ENCODE peak calls at places on chromosomes 5 and 9, in seven cellular contexts. E, V, C, G, I, K and F are unnamed samples.

GRCh38 chr9:129242191-129242953 is 64.3 kb upstream of the IER5L start:
- DNase-seq in E (no peak), V (no peak), C (no peak), G (no peak), I (no peak), K (no peak), F (no peak)

GRCh38 chr9:27394154-27394825 is 97.3 kb upstream of the EQTN start:
- DNase-seq in E (no peak), V (no peak), C (peak; percentile 85), G (peak; percentile 19), I (no peak), K (no peak), F (peak; percentile 38)

GRCh38 chr9:26682796-26683496 is 209.7 kb downstream of the CAAP1 start:
- DNase-seq in E (no peak), V (no peak), C (no peak), G (no peak), I (no peak), K (no peak), F (no peak)

GRCh38 chr5:142016576-142016975 is 3.7 kb upstream of the GNPDA1 start:
- DNase-seq in E (no peak), V (no peak), C (no peak), G (no peak), I (no peak), K (no peak), F (no peak)

GRCh38 chr5:138975098-138975847 is 100.1 kb upstream of the LRRTM2 start:
- DNase-seq in E (no peak), V (no peak), C (peak; percentile 62), G (peak; percentile 72), I (no peak), K (no peak), F (peak; percentile 92)

GRCh38 chr5:92017786-92018185 is 634.7 kb upstream of the ARRDC3 start:
- DNase-seq in E (no peak), V (no peak), C (peak; percentile 9), G (no peak), I (no peak), K (no peak), F (no peak)

GRCh38 chr5:73300520-73301207 is 127.7 kb downstream of the TMEM174 start:
- DNase-seq in E (no peak), V (no peak), C (peak; percentile 85), G (no peak), I (peak; percentile 68), K (no peak), F (no peak)

GRCh38 chr9:69276775-69277174 is 48.2 kb upstream of the ENTREP1 start:
- DNase-seq in E (no peak), V (no peak), C (no peak), G (no peak), I (no peak), K (no peak), F (peak; percentile 94)

GRCh38 chr9:89793124-89793495 is 188.3 kb downstream of the GADD45G start:
- DNase-seq in E (no peak), V (no peak), C (no peak), G (no peak), I (no peak), K (no peak), F (no peak)

GRCh38 chr5:155926011-155926410 is 401.0 kb upstream of the SGCD start:
- DNase-seq in E (no peak), V (no peak), C (no peak), G (no peak), I (no peak), K (no peak), F (no peak)

GRCh38 chr5:34854459-34855174 is 15.7 kb downstream of the TTC23L start:
- DNase-seq in E (no peak), V (peak; percentile 59), C (peak; percentile 80), G (peak; percentile 20), I (no peak), K (no peak), F (no peak)

GRCh38 chr9:82325907-82326306 is 337.3 kb downstream of the SPATA31D1 start:
- DNase-seq in E (no peak), V (no peak), C (no peak), G (no peak), I (no peak), K (no peak), F (no peak)

GRCh38 chr9:16032799-16033198 is 480.0 kb downstream of the CCDC171 start:
- DNase-seq in E (no peak), V (no peak), C (peak; percentile 67), G (peak; percentile 22), I (peak; percentile 25), K (no peak), F (no peak)

GRCh38 chr9:97237951-97238851 is 69.3 kb upstream of the CCDC180 start:
- DNase-seq in E (peak; percentile 76), V (peak; percentile 63), C (peak; percentile 96), G (peak; percentile 89), I (peak; percentile 82), K (peak; percentile 82), F (peak; percentile 90)

GRCh38 chr9:93480728-93481324 is 27.4 kb upstream of the FAM120AOS start:
- DNase-seq in E (no peak), V (no peak), C (no peak), G (no peak), I (peak; percentile 58), K (no peak), F (no peak)

GRCh38 chr5:54643679-54644078 is 126.1 kb downstream of the SNX18 start:
- DNase-seq in E (peak; percentile 12), V (no peak), C (peak; percentile 30), G (no peak), I (no peak), K (no peak), F (peak; percentile 71)

GRCh38 chr9:86329649-86330048 is 24.6 kb downstream of the TUT7 start:
- DNase-seq in E (no peak), V (no peak), C (no peak), G (no peak), I (no peak), K (no peak), F (no peak)

GRCh38 chr5:154967419-154968024 is 26.6 kb downstream of the MRPL22 start:
- DNase-seq in E (peak; percentile 26), V (no peak), C (peak; percentile 25), G (peak; percentile 19), I (peak; percentile 12), K (no peak), F (no peak)

GRCh38 chr5:6362846-6363245 is 15.5 kb downstream of the MED10 start:
- DNase-seq in E (no peak), V (no peak), C (no peak), G (no peak), I (no peak), K (no peak), F (no peak)

GRCh38 chr9:132538071-132538470 is 44.3 kb upstream of the BARHL1 start:
- DNase-seq in E (no peak), V (no peak), C (peak; percentile 63), G (peak; percentile 19), I (no peak), K (no peak), F (no peak)

GRCh38 chr9:123487944-123488343 is 131.9 kb downstream of the CRB2 start:
- DNase-seq in E (no peak), V (no peak), C (no peak), G (no peak), I (no peak), K (no peak), F (no peak)

GRCh38 chr5:178460174-178460573 is 130.0 kb downstream of the COL23A1 start:
- DNase-seq in E (no peak), V (no peak), C (no peak), G (no peak), I (no peak), K (no peak), F (no peak)

GRCh38 chr5:19739691-19740090 is 248.3 kb downstream of the CDH18 start:
- DNase-seq in E (no peak), V (no peak), C (peak; percentile 16), G (no peak), I (no peak), K (no peak), F (no peak)

GRCh38 chr5:151572657-151573368 is 18.3 kb downstream of the FAT2 start:
- DNase-seq in E (no peak), V (no peak), C (no peak), G (no peak), I (no peak), K (no peak), F (no peak)

GRCh38 chr5:117657591-117657990 is 1083.0 kb upstream of the SEMA6A start:
- DNase-seq in E (no peak), V (no peak), C (no peak), G (no peak), I (no peak), K (no peak), F (no peak)

GRCh38 chr5:157494178-157494830 is 34.3 kb downstream of the NIPAL4 start:
- DNase-seq in E (no peak), V (peak; percentile 43), C (no peak), G (no peak), I (no peak), K (no peak), F (no peak)

GRCh38 chr5:132947661-132948060 is 15.8 kb downstream of the AFF4 start:
- DNase-seq in E (no peak), V (no peak), C (no peak), G (no peak), I (no peak), K (no peak), F (no peak)

GRCh38 chr5:176166427-176166826 is 71.8 kb upstream of the SIMC1 start:
- DNase-seq in E (no peak), V (no peak), C (no peak), G (no peak), I (no peak), K (no peak), F (no peak)

GRCh38 chr5:170484847-170485605 is 18.8 kb upstream of the KCNIP1 start:
- DNase-seq in E (no peak), V (no peak), C (no peak), G (no peak), I (no peak), K (no peak), F (no peak)

GRCh38 chr5:155017610-155018009 is 4.1 kb downstream of the KIF4B start:
- DNase-seq in E (no peak), V (peak; percentile 61), C (no peak), G (no peak), I (no peak), K (no peak), F (no peak)

GRCh38 chr5:54517174-54517511 is 416 bp upstream of the SNX18 start:
- DNase-seq in E (no peak), V (no peak), C (no peak), G (peak; percentile 11), I (peak; percentile 40), K (no peak), F (no peak)

GRCh38 chr5:35281613-35282012 is 51.3 kb upstream of the PRLR start:
- DNase-seq in E (no peak), V (no peak), C (no peak), G (no peak), I (no peak), K (no peak), F (no peak)

GRCh38 chr5:458547-459353 is 15.8 kb downstream of the EXOC3 start:
- DNase-seq in E (no peak), V (peak; percentile 75), C (no peak), G (no peak), I (no peak), K (no peak), F (peak; percentile 43)

GRCh38 chr5:10562202-10563131 is 1.4 kb upstream of the ANKRD33B start:
- DNase-seq in E (no peak), V (peak; percentile 78), C (no peak), G (no peak), I (peak; percentile 72), K (no peak), F (no peak)